ENCODE peak calls at places on chromosome 9, in seven cellular contexts. R, E, T, V, W, J and M are unnamed samples.
A peak's percentile ranks its signal among the peaks of the same experiment; 100 is the strongest.

GRCh38 chr9:18261143-18261542 is 212.8 kb upstream of the ADAMTSL1 start:
- DNase-seq in R (no peak), E (no peak), T (no peak), V (no peak), W (no peak), J (no peak), M (no peak)

GRCh38 chr9:92507005-92507404 is 24.7 kb upstream of the ASPN start:
- DNase-seq in R (no peak), E (no peak), T (no peak), V (peak; percentile 58), W (no peak), J (no peak), M (no peak)

GRCh38 chr9:16879416-16879815 is 8.9 kb upstream of the BNC2 start:
- DNase-seq in R (no peak), E (no peak), T (no peak), V (no peak), W (no peak), J (no peak), M (no peak)

GRCh38 chr9:20292002-20292401 is 330.3 kb downstream of the MLLT3 start:
- DNase-seq in R (peak; percentile 60), E (no peak), T (no peak), V (no peak), W (no peak), J (no peak), M (no peak)

GRCh38 chr9:4987996-4988421 is 2.9 kb downstream of the JAK2 start:
- DNase-seq in R (peak; percentile 48), E (no peak), T (peak; percentile 86), V (peak; percentile 66), W (peak; percentile 37), J (peak; percentile 83), M (no peak)

GRCh38 chr9:107929439-107929838 is 439.9 kb upstream of the KLF4 start:
- DNase-seq in R (no peak), E (no peak), T (no peak), V (peak; percentile 29), W (no peak), J (no peak), M (no peak)

GRCh38 chr9:811101-811531 is 30.4 kb upstream of the DMRT1 start:
- DNase-seq in R (no peak), E (no peak), T (no peak), V (peak; percentile 76), W (no peak), J (no peak), M (no peak)

GRCh38 chr9:15328946-15329345 is 21.9 kb upstream of the TTC39B start:
- DNase-seq in R (no peak), E (no peak), T (no peak), V (no peak), W (no peak), J (no peak), M (no peak)

GRCh38 chr9:87370003-87370685 is 127.5 kb upstream of the DAPK1 start:
- DNase-seq in R (no peak), E (no peak), T (no peak), V (no peak), W (no peak), J (no peak), M (no peak)

GRCh38 chr9:35741740-35742139 is 7.3 kb downstream of the GBA2 start:
- DNase-seq in R (no peak), E (no peak), T (no peak), V (no peak), W (no peak), J (no peak), M (no peak)

GRCh38 chr9:94017939-94018531 is 62.9 kb upstream of the BARX1 start:
- DNase-seq in R (no peak), E (no peak), T (no peak), V (peak; percentile 30), W (no peak), J (no peak), M (no peak)

GRCh38 chr9:135170535-135170934 is 83.1 kb downstream of the OLFM1 start:
- DNase-seq in R (no peak), E (no peak), T (no peak), V (no peak), W (no peak), J (no peak), M (no peak)

GRCh38 chr9:36006541-36006940 is 30.2 kb upstream of the RECK start:
- DNase-seq in R (no peak), E (no peak), T (no peak), V (no peak), W (no peak), J (peak; percentile 18), M (no peak)

GRCh38 chr9:79193506-79194223 is 378.1 kb upstream of the TLE4 start:
- DNase-seq in R (no peak), E (no peak), T (no peak), V (no peak), W (no peak), J (no peak), M (no peak)

GRCh38 chr9:79193001-79193400 is 378.8 kb upstream of the TLE4 start:
- DNase-seq in R (no peak), E (no peak), T (no peak), V (peak; percentile 73), W (no peak), J (no peak), M (no peak)

GRCh38 chr9:79185866-79186265 is 385.9 kb upstream of the TLE4 start:
- DNase-seq in R (no peak), E (no peak), T (no peak), V (no peak), W (no peak), J (no peak), M (no peak)

GRCh38 chr9:79184821-79185220 is 386.9 kb upstream of the TLE4 start:
- DNase-seq in R (no peak), E (no peak), T (no peak), V (no peak), W (no peak), J (no peak), M (no peak)

GRCh38 chr9:79189511-79189924 is 382.2 kb upstream of the TLE4 start:
- DNase-seq in R (no peak), E (no peak), T (no peak), V (peak; percentile 67), W (no peak), J (no peak), M (no peak)
- TF ChIP-seq CTCF in R (no peak), E (no peak), T (no peak), V (no peak), W (no peak), J (no peak), M (no peak)

GRCh38 chr9:98054376-98054951 is 2.1 kb upstream of the NANS start:
- DNase-seq in R (no peak), E (no peak), T (no peak), V (no peak), W (no peak), J (no peak), M (no peak)

GRCh38 chr9:98057095-98057799 is 715 bp downstream of the NANS start:
- DNase-seq in R (no peak), E (no peak), T (no peak), V (no peak), W (no peak), J (peak; percentile 37), M (no peak)

GRCh38 chr9:98062161-98062560 is 5.6 kb downstream of the NANS start:
- DNase-seq in R (no peak), E (no peak), T (no peak), V (no peak), W (no peak), J (no peak), M (no peak)

DNA sequence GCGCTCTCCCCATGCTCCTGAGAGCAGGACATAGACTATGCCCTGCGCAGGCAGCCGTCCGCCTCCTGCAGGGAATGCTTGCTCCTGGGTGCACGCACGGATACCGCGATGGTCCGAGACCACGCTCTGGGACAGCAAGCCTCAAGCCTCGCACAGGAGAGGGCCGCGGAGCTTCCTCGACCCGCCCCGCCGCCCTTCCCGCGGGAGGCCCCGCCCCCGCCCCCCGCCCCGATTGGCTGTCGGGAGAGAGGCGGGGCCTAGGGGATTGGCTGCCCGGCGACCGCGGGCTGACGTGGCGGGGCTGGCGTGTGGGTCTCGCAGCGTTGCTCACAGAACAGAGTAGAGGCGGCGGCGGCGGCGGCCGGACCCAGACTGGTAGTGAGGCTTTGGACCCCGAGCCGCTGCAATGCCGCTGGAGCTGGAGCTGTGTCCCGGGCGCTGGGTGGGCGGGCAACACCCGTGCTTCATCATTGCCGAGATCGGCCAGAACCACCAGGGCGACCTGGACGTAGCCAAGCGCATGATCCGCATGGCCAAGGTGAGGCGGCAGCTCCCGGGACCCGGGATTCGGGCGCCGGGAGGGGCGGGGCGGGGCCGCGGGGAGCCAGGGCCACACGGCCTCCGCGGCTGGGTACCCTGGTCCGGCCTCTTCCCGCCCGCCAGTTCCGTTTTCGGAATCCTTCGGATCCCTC is at the start of gene NANS:
- DNase-seq in R (peak; percentile 95), E (peak; percentile 79), T (peak; percentile 94), V (peak; percentile 97), W (peak; percentile 99), J (peak; percentile 94), M (peak; percentile 92)
- TF ChIP-seq CTCF in R (no peak), E (no peak), T (no peak), V (no peak), W (no peak), J (no peak), M (no peak)

DNA sequence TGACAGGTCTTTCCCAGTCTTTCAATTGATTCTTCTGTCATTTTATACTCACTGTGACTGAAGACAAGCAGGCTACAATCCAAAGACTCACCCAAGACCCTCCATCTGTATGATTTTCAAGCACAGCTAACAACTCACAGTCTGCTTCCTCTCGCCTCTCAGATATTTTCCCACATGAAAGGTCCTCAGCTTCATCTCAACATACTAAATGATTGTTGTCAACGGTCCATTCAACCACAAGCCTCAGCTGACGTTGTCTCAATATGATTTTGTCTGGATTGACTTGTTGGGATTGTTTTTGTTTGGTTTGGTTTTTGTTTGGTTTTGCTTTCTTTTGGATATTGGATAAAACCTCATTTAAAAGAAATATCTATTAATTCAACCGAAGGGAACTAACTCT is 346.4 kb downstream of the NFIB start:
- DNase-seq in R (no peak), E (no peak), T (no peak), V (no peak), W (no peak), J (no peak), M (no peak)
- TF ChIP-seq CTCF in R (no peak), E (no peak), T (no peak), V (no peak), W (no peak), J (no peak), M (no peak)

DNA sequence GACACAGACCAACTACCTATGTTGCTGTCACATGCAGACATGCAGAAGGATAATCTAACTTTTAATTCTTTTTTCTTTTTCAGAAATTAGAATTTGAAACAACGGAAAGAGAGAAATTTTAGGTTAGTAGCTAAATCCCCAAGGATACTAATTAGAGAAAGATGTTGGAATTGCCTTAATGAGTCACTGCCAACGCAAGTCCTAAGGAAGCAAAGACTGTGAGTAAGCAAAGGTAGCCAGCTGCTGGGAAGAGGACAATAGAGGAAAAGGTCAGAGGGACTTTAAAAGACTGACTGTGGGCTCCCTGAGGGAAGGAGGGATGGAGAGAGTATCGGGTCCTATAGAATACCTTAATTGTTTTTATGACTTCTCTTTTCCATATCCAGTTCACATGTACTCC is 461.9 kb upstream of the PAPPA start:
- DNase-seq in R (no peak), E (no peak), T (no peak), V (no peak), W (no peak), J (no peak), M (no peak)
- TF ChIP-seq CTCF in R (no peak), E (no peak), T (no peak), V (no peak), W (no peak), J (no peak), M (no peak)

GRCh38 chr9:71628247-71628646 is 140.1 kb downstream of the CEMIP2 start:
- DNase-seq in R (no peak), E (no peak), T (no peak), V (no peak), W (no peak), J (no peak), M (no peak)
- TF ChIP-seq CTCF in R (peak; percentile 66), E (no peak), T (peak; percentile 32), V (peak; percentile 51), W (no peak), J (peak; percentile 65), M (no peak)